ENCODE peak calls at places on chromosomes 13 and 19, in nine cellular contexts. R is CD8-positive, alpha-beta T cell; G is cardiac muscle cell; T is uterus; I is left lung; Q is neural progenitor cell; X is IMR-90; S is ovary; W is H9. Y is an unnamed sample. For H3K4me1, the result is how much of the 10 kb centered on the place peaks cover.

GRCh38 chr13:109144693-109145437 is 515.5 kb downstream of the MYO16 start:
- DNase-seq in R (no peak), G (no peak), T (no peak), I (no peak), Q (no peak), X (no peak), S (no peak), W (no peak), Y (no peak)

GRCh38 chr19:35090160-35090794 is 25.3 kb upstream of the FXYD3 start:
- DNase-seq in R (peak), G (peak), T (peak), I (no peak), Q (peak), X (peak), S (peak), W (peak), Y (no peak)

GRCh38 chr13:37640499-37640898 is 41.9 kb upstream of the POSTN start:
- DNase-seq in R (no peak), G (peak), T (no peak), I (no peak), Q (peak), X (peak), S (no peak), W (no peak), Y (no peak)

GRCh38 chr13:110164706-110165105 is 142.3 kb downstream of the COL4A1 start:
- DNase-seq in R (no peak), G (no peak), T (no peak), I (no peak), Q (no peak), X (no peak), S (no peak), W (no peak), Y (no peak)

GRCh38 chr19:41548954-41549688 is 26.8 kb upstream of the CEACAM21 start:
- DNase-seq in R (peak), G (no peak), T (no peak), I (no peak), Q (peak), X (no peak), S (no peak), W (no peak), Y (no peak)

GRCh38 chr19:50292216-50292827 is 36.9 kb downstream of the KCNC3 start:
- DNase-seq in R (no peak), G (no peak), T (no peak), I (no peak), Q (no peak), X (no peak), S (no peak), W (peak), Y (no peak)

GRCh38 chr19:7534531-7534980 is 961 bp upstream of the PNPLA6 start:
- DNase-seq in R (peak), G (peak), T (peak), I (peak), Q (peak), X (peak), S (peak), W (peak), Y (no peak)

GRCh38 chr13:30998548-30999140 is 66.2 kb downstream of the TEX26 start:
- DNase-seq in R (no peak), G (peak), T (no peak), I (no peak), Q (peak), X (peak), S (no peak), W (no peak), Y (no peak)

GRCh38 chr19:39498262-39499081 is at the start of gene DLL3:
- DNase-seq in R (no peak), G (peak), T (no peak), I (no peak), Q (peak), X (peak), S (no peak), W (peak), Y (no peak)

GRCh38 chr19:14473073-14473790 is 1.9 kb downstream of the PTGER1 start:
- DNase-seq in R (no peak), G (no peak), T (no peak), I (no peak), Q (no peak), X (no peak), S (no peak), W (peak), Y (no peak)

GRCh38 chr19:35332817-35333216 is 3.8 kb downstream of the CD22 start:
- DNase-seq in R (peak), G (no peak), T (no peak), I (no peak), Q (no peak), X (no peak), S (no peak), W (no peak), Y (no peak)

GRCh38 chr13:37023871-37024270 is 23.3 kb downstream of the EXOSC8 start:
- DNase-seq in R (no peak), G (no peak), T (no peak), I (no peak), Q (no peak), X (peak), S (no peak), W (no peak), Y (no peak)

GRCh38 chr13:113122571-113123225 is at the start of gene F10:
- DNase-seq in R (no peak), G (peak), T (peak), I (peak), Q (peak), X (peak), S (peak), W (peak), Y (peak)

GRCh38 chr13:30486230-30487074 is 20.7 kb upstream of the HMGB1 start:
- DNase-seq in R (no peak), G (no peak), T (no peak), I (peak), Q (no peak), X (no peak), S (no peak), W (peak), Y (peak)

GRCh38 chr19:16591803-16592556 is 19.8 kb upstream of the SLC35E1 start:
- DNase-seq in R (no peak), G (no peak), T (no peak), I (no peak), Q (no peak), X (peak), S (no peak), W (no peak), Y (no peak)
- H3K27ac ChIP-seq in R (no peak), G (no peak), T (no peak), I (no peak), Q (no peak), X (no peak), S (no peak), W (no peak), Y (no peak)

GRCh38 chr19:17321655-17322489 is 12.5 kb downstream of the DDA1 start:
- DNase-seq in R (no peak), G (no peak), T (no peak), I (no peak), Q (no peak), X (no peak), S (no peak), W (no peak), Y (peak)

GRCh38 chr19:17318966-17319365 is 9.6 kb downstream of the DDA1 start:
- DNase-seq in R (no peak), G (no peak), T (no peak), I (no peak), Q (no peak), X (no peak), S (no peak), W (no peak), Y (no peak)

GRCh38 chr19:17322854-17323253 is 11.8 kb downstream of the ANO8 start:
- DNase-seq in R (no peak), G (no peak), T (no peak), I (no peak), Q (no peak), X (no peak), S (no peak), W (no peak), Y (no peak)

GRCh38 chr19:17319473-17320238 is 10.3 kb downstream of the DDA1 start:
- DNase-seq in R (no peak), G (no peak), T (no peak), I (no peak), Q (no peak), X (no peak), S (no peak), W (no peak), Y (no peak)

GRCh38 chr19:17320435-17320834 is 11.1 kb downstream of the DDA1 start:
- DNase-seq in R (no peak), G (no peak), T (no peak), I (no peak), Q (no peak), X (no peak), S (no peak), W (no peak), Y (peak)
- TF ChIP-seq CTCF in R (no peak), G (no peak), T (no peak), I (no peak), Q (no peak), X (no peak), S (no peak), W (no peak), Y (no peak)

DNA sequence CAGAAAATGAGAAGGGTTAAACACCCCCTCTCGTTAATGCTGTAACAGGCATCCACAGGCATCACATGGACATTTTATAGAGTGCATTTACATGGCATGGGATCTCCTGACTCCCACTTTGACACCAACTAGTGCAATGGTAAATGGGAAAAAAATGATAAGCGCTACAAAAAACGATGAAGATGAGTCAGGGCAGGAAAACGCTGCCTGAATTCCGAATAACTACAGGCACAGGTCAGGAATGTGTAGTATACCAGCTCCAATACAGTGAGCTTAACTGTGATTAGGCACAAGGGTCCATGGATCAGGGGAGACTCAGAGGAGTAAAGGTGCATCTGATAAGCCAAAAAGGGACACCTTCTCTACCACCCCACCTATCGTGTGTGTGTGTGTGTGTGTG is 223.6 kb downstream of the FOXO1 start:
- DNase-seq in R (no peak), G (no peak), T (no peak), I (no peak), Q (no peak), X (no peak), S (no peak), W (no peak), Y (no peak)
- H3K4me1 ChIP-seq in R (under half), G (under half), T (under half), I (under half), Q (under half), X (under half), S (under half), W (under half), Y (under half)

GRCh38 chr13:61128850-61129645 is 286.6 kb downstream of the PCDH20 start:
- DNase-seq in R (no peak), G (no peak), T (no peak), I (no peak), Q (no peak), X (no peak), S (no peak), W (no peak), Y (no peak)

DNA sequence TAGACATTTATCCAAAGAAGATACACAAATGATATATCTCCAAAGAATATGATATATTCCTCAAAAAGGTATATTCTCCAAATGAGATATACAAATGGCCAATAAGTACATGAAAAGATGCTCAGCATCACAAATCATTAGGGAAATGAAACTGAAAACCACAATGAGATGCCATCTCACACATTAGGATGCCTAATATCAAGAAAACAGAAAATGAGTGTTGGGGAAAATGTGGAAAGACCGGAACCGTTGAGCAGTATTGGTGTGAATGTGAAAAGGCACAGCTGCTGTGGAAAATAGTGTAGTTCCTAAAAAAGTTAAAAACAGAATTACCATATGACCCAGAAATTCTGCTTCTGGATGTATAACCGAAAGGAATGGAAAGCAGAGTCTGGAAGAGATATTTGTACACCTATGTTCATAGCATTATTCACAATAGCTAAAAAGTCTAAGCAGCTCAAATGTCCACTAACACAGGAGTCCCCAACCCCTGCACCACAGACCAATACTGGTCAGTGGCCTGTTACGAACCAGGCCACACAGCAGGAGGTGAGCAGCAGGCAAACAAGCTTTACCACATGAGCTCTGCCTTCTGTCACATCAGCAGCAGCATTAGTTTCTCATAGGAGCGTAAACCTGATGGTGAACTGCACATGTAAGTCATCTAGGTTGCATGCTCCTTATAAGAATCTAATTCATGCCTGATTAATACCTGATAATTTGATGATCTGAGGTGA is 291.9 kb downstream of the PCDH20 start:
- DNase-seq in R (no peak), G (peak), T (no peak), I (no peak), Q (peak), X (no peak), S (no peak), W (no peak), Y (no peak)
- H3K27ac ChIP-seq in R (no peak), G (no peak), T (no peak), I (no peak), Q (no peak), X (no peak), S (no peak), W (no peak), Y (no peak)

GRCh38 chr19:12513531-12514061 is 29.0 kb upstream of the ZNF709 start:
- DNase-seq in R (no peak), G (no peak), T (peak), I (no peak), Q (no peak), X (no peak), S (no peak), W (peak), Y (peak)
- TF ChIP-seq CTCF in R (no peak), G (no peak), T (no peak), I (no peak), Q (no peak), X (no peak), S (no peak), W (peak), Y (peak)

DNA sequence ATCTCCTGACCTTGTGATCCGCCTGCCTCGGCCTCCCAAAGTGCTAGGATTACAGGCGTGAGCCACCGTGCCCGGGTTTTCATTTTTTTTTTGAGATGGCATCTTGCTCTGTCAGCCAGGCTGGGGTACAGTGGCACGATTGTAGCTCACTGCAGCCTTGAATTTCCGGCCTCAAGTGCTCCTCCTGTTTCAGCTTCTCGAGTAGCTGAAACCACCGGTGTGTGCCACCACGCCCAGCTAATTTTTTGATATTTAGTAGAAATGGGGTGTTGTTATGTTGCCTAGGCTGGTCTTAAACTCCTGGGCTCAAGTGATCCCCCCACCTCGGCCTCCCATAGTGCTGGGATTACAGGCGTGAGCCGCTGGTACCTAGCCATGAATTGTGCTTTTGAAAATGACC is 5.9 kb downstream of the ADAT3 start:
- DNase-seq in R (no peak), G (no peak), T (no peak), I (no peak), Q (no peak), X (no peak), S (no peak), W (no peak), Y (no peak)
- H3K4me1 ChIP-seq in R (under half), G (under half), T (under half), I (under half), Q (under half), X (under half), S (under half), W (under half), Y (under half)

DNA sequence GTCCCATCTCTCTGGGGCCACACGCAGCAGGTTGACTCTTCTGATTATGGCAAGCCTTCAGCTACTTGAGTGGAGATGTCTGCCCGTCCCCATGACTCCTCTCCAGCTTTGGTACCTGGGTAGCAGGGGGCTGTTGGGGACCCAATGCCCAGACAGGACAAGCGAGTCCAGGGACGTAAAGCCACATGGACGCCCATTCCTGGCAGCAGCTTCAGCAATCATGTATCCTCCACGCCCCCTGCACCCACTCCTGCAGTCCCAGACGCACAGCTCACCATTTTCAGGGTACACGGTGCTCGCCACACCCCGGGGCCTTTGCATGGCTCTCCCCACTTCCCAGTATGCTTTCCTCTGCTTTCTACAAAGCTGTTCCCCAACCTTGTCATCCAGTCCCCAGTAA is 22.0 kb upstream of the VSTM2B start:
- DNase-seq in R (no peak), G (no peak), T (no peak), I (no peak), Q (no peak), X (no peak), S (no peak), W (no peak), Y (no peak)
- H3K27ac ChIP-seq in R (no peak), G (no peak), T (no peak), I (no peak), Q (no peak), X (no peak), S (no peak), W (no peak), Y (no peak)

Y was measured in pancreas.